ENCODE peak calls at places on chromosomes 3 and 15, in seven cellular contexts. One of them, this sample, is unnamed.

GRCh38 chr3:52730681-52731080 is 24.8 kb downstream of the SPCS1 start:
- DNase-seq in HepG2: no peak
- DNase-seq in SK-N-SH: no peak
- DNase-seq in HCT116: no peak
- DNase-seq in A549: no peak
- DNase-seq in H1: no peak
- DNase-seq in IMR-90: no peak
- DNase-seq in this sample: no peak

GRCh38 chr15:69462030-69462492 is 9.4 kb downstream of the RPLP1 start:
- DNase-seq in IMR-90: no peak
- DNase-seq in HepG2: no peak
- DNase-seq in A549: no peak
- DNase-seq in H1: no peak
- DNase-seq in HCT116: no peak
- DNase-seq in SK-N-SH: peak
- DNase-seq in this sample: no peak

GRCh38 chr15:31390777-31391486 is 64.3 kb downstream of the KLF13 start:
- DNase-seq in HepG2: no peak
- DNase-seq in IMR-90: no peak
- DNase-seq in A549: no peak
- DNase-seq in HCT116: no peak
- DNase-seq in H1: no peak
- DNase-seq in SK-N-SH: no peak
- DNase-seq in this sample: no peak

GRCh38 chr15:31352283-31352880 is 25.7 kb downstream of the KLF13 start:
- DNase-seq in IMR-90: peak
- DNase-seq in H1: no peak
- DNase-seq in HCT116: no peak
- DNase-seq in A549: no peak
- DNase-seq in SK-N-SH: peak
- DNase-seq in HepG2: no peak
- DNase-seq in this sample: no peak

GRCh38 chr3:71305246-71306206 is 278.0 kb downstream of the FOXP1 start:
- DNase-seq in HCT116: no peak
- DNase-seq in A549: no peak
- DNase-seq in H1: peak
- DNase-seq in SK-N-SH: no peak
- DNase-seq in IMR-90: peak
- DNase-seq in HepG2: peak
- DNase-seq in this sample: no peak

GRCh38 chr3:39208463-39209055 is 16.2 kb upstream of the XIRP1 start:
- DNase-seq in H1: no peak
- DNase-seq in HCT116: peak
- DNase-seq in HepG2: peak
- DNase-seq in IMR-90: peak
- DNase-seq in A549: peak
- DNase-seq in SK-N-SH: peak
- DNase-seq in this sample: peak

GRCh38 chr3:80997622-80998021 is 763.8 kb downstream of the GBE1 start:
- DNase-seq in HepG2: no peak
- DNase-seq in SK-N-SH: no peak
- DNase-seq in A549: no peak
- DNase-seq in HCT116: no peak
- DNase-seq in H1: no peak
- DNase-seq in IMR-90: no peak
- DNase-seq in this sample: no peak

GRCh38 chr3:124263168-124263567 is 271.2 kb upstream of the ROPN1 start:
- DNase-seq in SK-N-SH: no peak
- DNase-seq in IMR-90: peak
- DNase-seq in HCT116: no peak
- DNase-seq in H1: no peak
- DNase-seq in HepG2: no peak
- DNase-seq in A549: peak
- DNase-seq in this sample: peak

GRCh38 chr3:136412307-136412706 is 162.2 kb downstream of the PCCB start:
- DNase-seq in HCT116: no peak
- DNase-seq in IMR-90: no peak
- DNase-seq in H1: no peak
- DNase-seq in SK-N-SH: no peak
- DNase-seq in HepG2: no peak
- DNase-seq in A549: no peak
- DNase-seq in this sample: no peak

GRCh38 chr3:73074681-73075305 is 13.3 kb downstream of the EBLN2 start:
- DNase-seq in A549: no peak
- DNase-seq in SK-N-SH: no peak
- DNase-seq in H1: no peak
- DNase-seq in HepG2: no peak
- DNase-seq in IMR-90: no peak
- DNase-seq in HCT116: no peak
- DNase-seq in this sample: no peak

GRCh38 chr3:125079675-125080045 is 23.9 kb upstream of the HEG1 start:
- DNase-seq in H1: no peak
- DNase-seq in IMR-90: peak
- DNase-seq in SK-N-SH: no peak
- DNase-seq in HCT116: peak
- DNase-seq in HepG2: peak
- DNase-seq in A549: no peak
- DNase-seq in this sample: no peak

GRCh38 chr3:122689587-122689986 is 8.9 kb downstream of the PARP14 start:
- DNase-seq in IMR-90: peak
- DNase-seq in SK-N-SH: no peak
- DNase-seq in H1: no peak
- DNase-seq in A549: peak
- DNase-seq in HCT116: no peak
- DNase-seq in HepG2: peak
- DNase-seq in this sample: no peak

GRCh38 chr3:47315069-47315647 is 32.4 kb downstream of the KLHL18 start:
- DNase-seq in HCT116: no peak
- DNase-seq in A549: no peak
- DNase-seq in H1: no peak
- DNase-seq in IMR-90: peak
- DNase-seq in HepG2: no peak
- DNase-seq in SK-N-SH: no peak
- DNase-seq in this sample: peak

GRCh38 chr3:194286747-194287146 is 64.4 kb downstream of the CPN2 start:
- DNase-seq in H1: peak
- DNase-seq in SK-N-SH: no peak
- DNase-seq in IMR-90: no peak
- DNase-seq in HepG2: no peak
- DNase-seq in A549: no peak
- DNase-seq in HCT116: no peak
- DNase-seq in this sample: no peak

GRCh38 chr3:42013652-42014442 is 51.9 kb upstream of the ULK4 start:
- DNase-seq in HepG2: no peak
- DNase-seq in H1: no peak
- DNase-seq in IMR-90: no peak
- DNase-seq in SK-N-SH: peak
- DNase-seq in HCT116: no peak
- DNase-seq in A549: no peak
- DNase-seq in this sample: peak

GRCh38 chr3:62186967-62187366 is 186.4 kb downstream of the FEZF2 start:
- DNase-seq in A549: no peak
- DNase-seq in IMR-90: peak
- DNase-seq in SK-N-SH: no peak
- DNase-seq in HCT116: peak
- DNase-seq in HepG2: peak
- DNase-seq in H1: no peak
- DNase-seq in this sample: peak

GRCh38 chr3:47324278-47324865 is 41.6 kb downstream of the KLHL18 start:
- DNase-seq in HCT116: peak
- DNase-seq in HepG2: peak
- DNase-seq in SK-N-SH: peak
- DNase-seq in H1: peak
- DNase-seq in IMR-90: peak
- DNase-seq in A549: peak
- DNase-seq in this sample: peak

GRCh38 chr15:72964135-72964534 is 88.1 kb upstream of the NEO1 start:
- DNase-seq in A549: no peak
- DNase-seq in H1: no peak
- DNase-seq in SK-N-SH: no peak
- DNase-seq in HepG2: no peak
- DNase-seq in HCT116: no peak
- DNase-seq in IMR-90: no peak
- DNase-seq in this sample: no peak

GRCh38 chr3:171461087-171461917 is 1.1 kb upstream of the TNIK start:
- DNase-seq in HCT116: peak
- DNase-seq in IMR-90: peak
- DNase-seq in SK-N-SH: no peak
- DNase-seq in H1: no peak
- DNase-seq in A549: peak
- DNase-seq in HepG2: no peak
- DNase-seq in this sample: peak

GRCh38 chr3:46884929-46885328 is 7.4 kb downstream of the PTH1R start:
- DNase-seq in HCT116: no peak
- DNase-seq in A549: no peak
- DNase-seq in IMR-90: no peak
- DNase-seq in HepG2: no peak
- DNase-seq in H1: no peak
- DNase-seq in SK-N-SH: no peak
- DNase-seq in this sample: no peak

GRCh38 chr15:58330836-58331561 is 100.8 kb upstream of the LIPC start:
- DNase-seq in HepG2: peak
- DNase-seq in IMR-90: no peak
- DNase-seq in A549: no peak
- DNase-seq in HCT116: no peak
- DNase-seq in SK-N-SH: no peak
- DNase-seq in H1: no peak
- DNase-seq in this sample: no peak

GRCh38 chr3:12175844-12176453 is 17.2 kb upstream of the TIMP4 start:
- DNase-seq in HCT116: peak
- DNase-seq in H1: no peak
- DNase-seq in SK-N-SH: peak
- DNase-seq in IMR-90: peak
- DNase-seq in HepG2: peak
- DNase-seq in A549: peak
- DNase-seq in this sample: peak

GRCh38 chr3:124113475-124113874 is 121.6 kb upstream of the ROPN1 start:
- DNase-seq in A549: no peak
- DNase-seq in H1: no peak
- DNase-seq in IMR-90: no peak
- DNase-seq in HCT116: no peak
- DNase-seq in SK-N-SH: no peak
- DNase-seq in HepG2: no peak
- DNase-seq in this sample: no peak

GRCh38 chr3:50502584-50503423 is 630 bp downstream of the CACNA2D2 start:
- DNase-seq in SK-N-SH: peak
- DNase-seq in A549: no peak
- DNase-seq in H1: no peak
- DNase-seq in HepG2: no peak
- DNase-seq in HCT116: no peak
- DNase-seq in IMR-90: no peak
- DNase-seq in this sample: no peak
- TF ChIP-seq RAD21 in SK-N-SH: no peak
- TF ChIP-seq RAD21 in A549: no peak
- TF ChIP-seq RAD21 in H1: peak
- TF ChIP-seq RAD21 in HepG2: no peak
- TF ChIP-seq RAD21 in HCT116: no peak
- TF ChIP-seq RAD21 in IMR-90: no peak
- TF ChIP-seq RAD21 in this sample: no peak

DNA sequence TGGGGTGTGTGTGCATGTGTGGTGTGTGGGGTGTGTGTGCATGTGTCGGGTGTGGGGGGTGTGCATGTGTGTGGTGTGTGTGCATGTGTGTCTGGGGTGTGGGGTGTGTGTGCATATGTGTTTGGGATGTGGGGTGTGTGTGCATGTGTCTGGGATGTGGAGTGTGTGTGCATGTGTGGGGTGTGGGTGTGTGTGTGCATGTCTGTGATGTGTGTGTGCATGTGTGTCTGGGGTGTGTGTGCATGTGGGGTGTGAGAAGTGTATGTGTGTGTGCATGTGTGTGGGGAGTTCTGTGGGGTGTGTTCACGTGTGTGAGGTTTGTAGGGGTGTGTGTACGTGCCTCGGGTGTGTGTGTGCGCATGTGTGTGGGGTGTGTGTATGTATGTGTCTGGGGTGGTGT is 6.7 kb upstream of the OCA2 start:
- DNase-seq in H1: no peak
- DNase-seq in HepG2: no peak
- DNase-seq in IMR-90: no peak
- DNase-seq in SK-N-SH: no peak
- DNase-seq in HCT116: no peak
- DNase-seq in A549: no peak
- DNase-seq in this sample: no peak
- TF ChIP-seq RAD21 in H1: no peak
- TF ChIP-seq RAD21 in HepG2: no peak
- TF ChIP-seq RAD21 in IMR-90: no peak
- TF ChIP-seq RAD21 in SK-N-SH: no peak
- TF ChIP-seq RAD21 in HCT116: no peak
- TF ChIP-seq RAD21 in A549: no peak
- TF ChIP-seq RAD21 in this sample: no peak

DNA sequence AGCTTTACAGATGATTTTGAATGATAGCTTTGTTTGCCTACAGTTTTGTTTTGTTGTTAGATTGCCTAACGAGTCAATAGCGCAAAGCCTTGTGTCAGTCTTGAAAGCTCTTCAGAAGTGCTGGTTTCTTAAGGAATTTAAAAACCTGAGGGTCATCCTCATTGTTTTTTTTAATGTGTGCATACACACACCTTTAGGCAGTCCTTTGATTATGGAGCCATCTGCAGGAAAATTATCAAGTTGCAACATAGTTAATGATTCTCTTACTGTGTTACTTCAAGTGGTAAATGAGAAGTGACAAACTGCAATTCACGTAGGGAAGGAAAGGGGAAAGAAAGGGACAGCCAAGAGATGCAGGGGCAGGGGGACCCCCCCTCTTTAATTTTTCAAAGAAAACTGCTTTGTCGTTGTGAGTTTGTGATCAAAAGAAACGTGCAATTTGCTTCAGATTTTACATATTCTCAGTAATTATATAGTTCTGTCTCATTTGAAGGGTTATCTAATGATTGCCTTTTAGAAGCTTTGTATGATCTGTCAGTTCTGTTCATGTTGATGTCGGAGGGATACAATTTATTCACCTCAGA is 162.4 kb upstream of the CGNL1 start:
- DNase-seq in SK-N-SH: peak
- DNase-seq in IMR-90: peak
- DNase-seq in A549: peak
- DNase-seq in HCT116: peak
- DNase-seq in H1: no peak
- DNase-seq in HepG2: peak
- DNase-seq in this sample: no peak
- TF ChIP-seq RAD21 in SK-N-SH: peak
- TF ChIP-seq RAD21 in IMR-90: peak
- TF ChIP-seq RAD21 in A549: peak
- TF ChIP-seq RAD21 in HCT116: peak
- TF ChIP-seq RAD21 in H1: peak
- TF ChIP-seq RAD21 in HepG2: no peak
- TF ChIP-seq RAD21 in this sample: peak

GRCh38 chr3:56694852-56695563 is 11.9 kb upstream of the TASOR start:
- DNase-seq in IMR-90: no peak
- DNase-seq in HCT116: no peak
- DNase-seq in HepG2: no peak
- DNase-seq in SK-N-SH: no peak
- DNase-seq in H1: no peak
- DNase-seq in A549: no peak
- DNase-seq in this sample: no peak
- TF ChIP-seq RAD21 in IMR-90: no peak
- TF ChIP-seq RAD21 in HCT116: no peak
- TF ChIP-seq RAD21 in HepG2: no peak
- TF ChIP-seq RAD21 in SK-N-SH: no peak
- TF ChIP-seq RAD21 in H1: no peak
- TF ChIP-seq RAD21 in A549: no peak
- TF ChIP-seq RAD21 in this sample: no peak

This sample was measured in K562.